ENCODE peak calls at places on chromosomes 16 and 17, in six cellular contexts. One of them, this sample, is unnamed.

GRCh38 chr17:75412455-75413317 is 7.2 kb upstream of the GRB2 start:
- DNase-seq in A549: peak; percentile 75
- DNase-seq in DND-41: peak; percentile 82
- DNase-seq in fibroblast of mammary gland: peak; percentile 67
- DNase-seq in glutamatergic neuron: peak; percentile 71
- DNase-seq in fibroblast of pulmonary artery: peak; percentile 81
- DNase-seq in this sample: no peak

GRCh38 chr17:42130310-42130936 is 7.8 kb downstream of the HSPB9 start:
- DNase-seq in glutamatergic neuron: no peak
- DNase-seq in A549: no peak
- DNase-seq in DND-41: no peak
- DNase-seq in fibroblast of mammary gland: no peak
- DNase-seq in fibroblast of pulmonary artery: no peak
- DNase-seq in this sample: no peak

GRCh38 chr16:68281368-68282063 is 17.2 kb downstream of the SLC7A6 start:
- DNase-seq in fibroblast of mammary gland: no peak
- DNase-seq in A549: no peak
- DNase-seq in glutamatergic neuron: no peak
- DNase-seq in DND-41: peak; percentile 53
- DNase-seq in fibroblast of pulmonary artery: no peak
- DNase-seq in this sample: no peak

GRCh38 chr16:68272501-68273209 is 8.3 kb downstream of the SLC7A6 start:
- DNase-seq in fibroblast of mammary gland: no peak
- DNase-seq in glutamatergic neuron: no peak
- DNase-seq in fibroblast of pulmonary artery: no peak
- DNase-seq in DND-41: no peak
- DNase-seq in A549: no peak
- DNase-seq in this sample: no peak

GRCh38 chr16:8194795-8195194 is 395.5 kb downstream of the TMEM114 start:
- DNase-seq in A549: peak; percentile 13
- DNase-seq in DND-41: no peak
- DNase-seq in fibroblast of mammary gland: no peak
- DNase-seq in fibroblast of pulmonary artery: no peak
- DNase-seq in glutamatergic neuron: peak; percentile 59
- DNase-seq in this sample: no peak

GRCh38 chr17:78351449-78352006 is 8.3 kb downstream of the SOCS3 start:
- DNase-seq in fibroblast of mammary gland: peak; percentile 98
- DNase-seq in DND-41: no peak
- DNase-seq in glutamatergic neuron: peak; percentile 35
- DNase-seq in fibroblast of pulmonary artery: peak; percentile 100
- DNase-seq in A549: peak; percentile 86
- DNase-seq in this sample: no peak

GRCh38 chr16:54282202-54282922 is 4.2 kb downstream of the IRX3 start:
- DNase-seq in fibroblast of pulmonary artery: peak; percentile 37
- DNase-seq in A549: peak; percentile 45
- DNase-seq in glutamatergic neuron: peak; percentile 75
- DNase-seq in fibroblast of mammary gland: peak; percentile 29
- DNase-seq in DND-41: peak; percentile 65
- DNase-seq in this sample: no peak

GRCh38 chr16:84503751-84504395 is 586 bp downstream of the MEAK7 start:
- DNase-seq in fibroblast of mammary gland: peak; percentile 43
- DNase-seq in A549: peak; percentile 31
- DNase-seq in glutamatergic neuron: no peak
- DNase-seq in DND-41: no peak
- DNase-seq in fibroblast of pulmonary artery: no peak
- DNase-seq in this sample: peak; percentile 46

GRCh38 chr16:28925386-28926228 is 569 bp upstream of the RABEP2 start:
- DNase-seq in fibroblast of pulmonary artery: peak; percentile 69
- DNase-seq in A549: peak; percentile 84
- DNase-seq in fibroblast of mammary gland: peak; percentile 77
- DNase-seq in DND-41: peak; percentile 89
- DNase-seq in glutamatergic neuron: peak; percentile 87
- DNase-seq in this sample: no peak

GRCh38 chr17:17462048-17462824 is 14.6 kb upstream of the MED9 start:
- DNase-seq in A549: no peak
- DNase-seq in DND-41: no peak
- DNase-seq in fibroblast of pulmonary artery: no peak
- DNase-seq in fibroblast of mammary gland: peak; percentile 19
- DNase-seq in glutamatergic neuron: no peak
- DNase-seq in this sample: no peak

GRCh38 chr17:35809855-35810461 is 674 bp downstream of the TAF15 start:
- DNase-seq in fibroblast of pulmonary artery: no peak
- DNase-seq in DND-41: no peak
- DNase-seq in glutamatergic neuron: no peak
- DNase-seq in A549: no peak
- DNase-seq in fibroblast of mammary gland: peak; percentile 36
- DNase-seq in this sample: no peak

GRCh38 chr17:44205962-44206824 is 6.5 kb upstream of the ATXN7L3 start:
- DNase-seq in fibroblast of mammary gland: no peak
- DNase-seq in fibroblast of pulmonary artery: no peak
- DNase-seq in DND-41: no peak
- DNase-seq in A549: peak; percentile 51
- DNase-seq in glutamatergic neuron: no peak
- DNase-seq in this sample: no peak

GRCh38 chr17:77089118-77089477 is 51.7 kb upstream of the SEC14L1 start:
- DNase-seq in glutamatergic neuron: no peak
- DNase-seq in A549: no peak
- DNase-seq in fibroblast of pulmonary artery: no peak
- DNase-seq in DND-41: no peak
- DNase-seq in fibroblast of mammary gland: no peak
- DNase-seq in this sample: no peak

GRCh38 chr16:71201054-71201453 is 29.5 kb downstream of the HYDIN start:
- DNase-seq in fibroblast of pulmonary artery: no peak
- DNase-seq in fibroblast of mammary gland: no peak
- DNase-seq in DND-41: no peak
- DNase-seq in glutamatergic neuron: no peak
- DNase-seq in A549: no peak
- DNase-seq in this sample: no peak

GRCh38 chr17:27246537-27246936 is 47.4 kb upstream of the WSB1 start:
- DNase-seq in glutamatergic neuron: no peak
- DNase-seq in fibroblast of mammary gland: no peak
- DNase-seq in DND-41: no peak
- DNase-seq in A549: no peak
- DNase-seq in fibroblast of pulmonary artery: no peak
- DNase-seq in this sample: no peak

GRCh38 chr16:13543850-13544249 is 376.1 kb upstream of the ERCC4 start:
- DNase-seq in fibroblast of mammary gland: no peak
- DNase-seq in DND-41: no peak
- DNase-seq in A549: no peak
- DNase-seq in fibroblast of pulmonary artery: no peak
- DNase-seq in glutamatergic neuron: no peak
- DNase-seq in this sample: no peak

GRCh38 chr17:66716236-66717026 is 118.5 kb upstream of the CACNG5 start:
- DNase-seq in A549: peak; percentile 22
- DNase-seq in fibroblast of pulmonary artery: peak; percentile 29
- DNase-seq in DND-41: no peak
- DNase-seq in fibroblast of mammary gland: peak; percentile 21
- DNase-seq in glutamatergic neuron: peak; percentile 55
- DNase-seq in this sample: no peak

GRCh38 chr16:57753448-57754353 is 18.1 kb downstream of the KATNB1 start:
- DNase-seq in A549: no peak
- DNase-seq in glutamatergic neuron: no peak
- DNase-seq in fibroblast of pulmonary artery: no peak
- DNase-seq in fibroblast of mammary gland: no peak
- DNase-seq in DND-41: no peak
- DNase-seq in this sample: peak; percentile 91

GRCh38 chr17:76124582-76125390 is 16.3 kb downstream of the FOXJ1 start:
- DNase-seq in A549: peak; percentile 66
- DNase-seq in fibroblast of mammary gland: peak; percentile 14
- DNase-seq in DND-41: no peak
- DNase-seq in glutamatergic neuron: no peak
- DNase-seq in fibroblast of pulmonary artery: peak; percentile 21
- DNase-seq in this sample: no peak

GRCh38 chr17:77724876-77725615 is 233.5 kb upstream of the TNRC6C start:
- DNase-seq in fibroblast of pulmonary artery: no peak
- DNase-seq in glutamatergic neuron: no peak
- DNase-seq in fibroblast of mammary gland: no peak
- DNase-seq in DND-41: peak; percentile 16
- DNase-seq in A549: no peak
- DNase-seq in this sample: no peak

GRCh38 chr16:11114366-11115164 is 141.4 kb downstream of the SOCS1 start:
- DNase-seq in fibroblast of mammary gland: no peak
- DNase-seq in fibroblast of pulmonary artery: no peak
- DNase-seq in glutamatergic neuron: no peak
- DNase-seq in A549: no peak
- DNase-seq in DND-41: peak; percentile 87
- DNase-seq in this sample: no peak

GRCh38 chr16:11109551-11109950 is 146.5 kb downstream of the SOCS1 start:
- DNase-seq in DND-41: no peak
- DNase-seq in A549: no peak
- DNase-seq in fibroblast of pulmonary artery: no peak
- DNase-seq in fibroblast of mammary gland: no peak
- DNase-seq in glutamatergic neuron: no peak
- DNase-seq in this sample: no peak

GRCh38 chr16:11111166-11111565 is 144.8 kb downstream of the SOCS1 start:
- DNase-seq in fibroblast of pulmonary artery: no peak
- DNase-seq in glutamatergic neuron: no peak
- DNase-seq in fibroblast of mammary gland: no peak
- DNase-seq in DND-41: no peak
- DNase-seq in A549: no peak
- DNase-seq in this sample: peak; percentile 12

GRCh38 chr16:11111891-11112634 is 143.9 kb downstream of the SOCS1 start:
- DNase-seq in glutamatergic neuron: no peak
- DNase-seq in fibroblast of mammary gland: no peak
- DNase-seq in DND-41: no peak
- DNase-seq in A549: no peak
- DNase-seq in fibroblast of pulmonary artery: no peak
- DNase-seq in this sample: no peak

DNA sequence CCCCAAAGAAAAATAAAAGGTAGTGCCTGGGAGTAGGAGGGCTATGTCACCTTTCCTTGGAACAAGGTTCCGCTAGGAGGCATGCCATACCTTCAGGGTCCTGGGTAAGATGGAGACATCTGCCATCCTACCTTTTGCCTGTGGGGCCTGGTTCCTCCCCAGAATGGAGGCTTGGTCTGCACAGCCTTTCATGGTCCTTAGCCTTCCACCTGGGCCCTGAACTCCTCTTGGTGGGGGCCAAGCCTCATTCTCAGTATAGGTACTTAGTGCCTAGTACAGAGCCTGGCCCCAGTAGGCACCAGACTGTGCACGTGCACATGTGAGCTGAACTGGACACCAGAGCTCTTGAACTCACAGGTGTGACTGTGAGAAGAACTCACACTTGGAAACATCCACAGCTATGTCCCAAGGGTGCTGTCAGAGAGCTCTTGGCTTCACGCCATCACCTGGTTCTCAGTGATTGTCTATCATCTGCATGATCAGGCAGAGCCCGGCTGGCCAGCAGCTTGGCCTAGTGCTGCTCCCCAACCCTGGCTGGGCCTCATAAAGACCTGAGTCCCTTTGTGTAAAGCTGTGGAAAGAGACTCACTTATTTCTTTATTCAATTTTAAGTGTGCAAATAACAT is 143.2 kb downstream of the SOCS1 start:
- DNase-seq in DND-41: peak; percentile 57
- DNase-seq in glutamatergic neuron: no peak
- DNase-seq in fibroblast of mammary gland: no peak
- DNase-seq in fibroblast of pulmonary artery: no peak
- DNase-seq in A549: no peak
- DNase-seq in this sample: no peak
- TF ChIP-seq CTCF in DND-41: no peak
- TF ChIP-seq CTCF in glutamatergic neuron: no peak
- TF ChIP-seq CTCF in fibroblast of mammary gland: no peak
- TF ChIP-seq CTCF in fibroblast of pulmonary artery: no peak
- TF ChIP-seq CTCF in A549: no peak
- TF ChIP-seq CTCF in this sample: no peak

DNA sequence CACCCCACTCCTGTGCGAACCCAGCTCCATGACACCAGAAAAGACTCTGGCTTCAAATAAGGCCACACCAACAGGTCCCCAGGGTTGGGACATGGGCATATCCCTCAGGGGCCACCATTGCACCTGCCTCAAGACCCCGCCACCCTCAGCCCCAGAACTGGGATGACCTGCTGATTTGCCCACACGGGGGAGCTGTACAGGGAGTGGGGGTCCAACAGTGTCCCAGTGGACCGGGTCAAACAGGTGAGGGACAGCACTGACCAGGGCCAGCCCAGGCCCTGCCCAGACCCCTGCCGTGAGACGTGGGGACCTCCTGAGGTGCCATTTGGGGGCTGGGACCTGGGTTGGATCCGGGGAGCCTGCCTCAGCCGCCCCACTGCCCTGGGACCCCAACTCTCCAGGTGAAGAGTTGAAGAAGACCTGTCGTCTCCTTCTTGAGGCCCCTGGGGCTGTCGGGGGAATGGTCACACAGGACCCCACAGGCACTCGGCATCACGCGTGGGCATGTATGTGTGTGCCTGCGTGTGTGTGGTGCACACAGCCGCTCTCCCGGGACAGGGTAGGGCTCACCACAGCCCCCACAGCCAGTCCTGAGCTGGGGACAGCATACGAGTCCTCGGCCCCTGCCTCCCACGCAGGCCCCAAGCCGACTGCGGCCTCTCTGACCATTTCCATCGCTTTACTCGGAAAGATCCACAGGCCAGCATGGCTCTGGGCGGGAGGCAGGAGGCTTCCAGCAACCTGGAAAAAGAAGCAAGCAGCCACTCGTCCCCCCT is 34.2 kb upstream of the ZNF469 start:
- DNase-seq in glutamatergic neuron: peak; percentile 19
- DNase-seq in fibroblast of pulmonary artery: no peak
- DNase-seq in DND-41: no peak
- DNase-seq in A549: no peak
- DNase-seq in fibroblast of mammary gland: no peak
- DNase-seq in this sample: peak; percentile 88
- TF ChIP-seq CTCF in glutamatergic neuron: no peak
- TF ChIP-seq CTCF in fibroblast of pulmonary artery: no peak
- TF ChIP-seq CTCF in DND-41: no peak
- TF ChIP-seq CTCF in A549: no peak
- TF ChIP-seq CTCF in fibroblast of mammary gland: no peak
- TF ChIP-seq CTCF in this sample: peak; percentile 14

GRCh38 chr16:25838724-25839186 is 147.0 kb downstream of the HS3ST4 start:
- DNase-seq in A549: peak; percentile 48
- DNase-seq in fibroblast of mammary gland: peak; percentile 59
- DNase-seq in DND-41: peak; percentile 27
- DNase-seq in glutamatergic neuron: no peak
- DNase-seq in fibroblast of pulmonary artery: peak; percentile 62
- DNase-seq in this sample: no peak
- TF ChIP-seq CTCF in A549: peak; percentile 66
- TF ChIP-seq CTCF in fibroblast of mammary gland: peak; percentile 61
- TF ChIP-seq CTCF in DND-41: peak; percentile 84
- TF ChIP-seq CTCF in glutamatergic neuron: peak; percentile 88
- TF ChIP-seq CTCF in fibroblast of pulmonary artery: peak; percentile 69
- TF ChIP-seq CTCF in this sample: peak; percentile 89

GRCh38 chr17:81961087-81961514 is at the start of gene NOTUM:
- DNase-seq in fibroblast of pulmonary artery: peak; percentile 22
- DNase-seq in fibroblast of mammary gland: no peak
- DNase-seq in A549: no peak
- DNase-seq in DND-41: peak; percentile 45
- DNase-seq in glutamatergic neuron: peak; percentile 68
- DNase-seq in this sample: no peak

GRCh38 chr17:81960130-81960958 is 643 bp downstream of the NOTUM start:
- DNase-seq in DND-41: no peak
- DNase-seq in fibroblast of pulmonary artery: no peak
- DNase-seq in fibroblast of mammary gland: no peak
- DNase-seq in A549: peak; percentile 53
- DNase-seq in glutamatergic neuron: no peak
- DNase-seq in this sample: no peak

GRCh38 chr17:81961554-81962498 is 839 bp upstream of the NOTUM start:
- DNase-seq in A549: no peak
- DNase-seq in DND-41: no peak
- DNase-seq in glutamatergic neuron: no peak
- DNase-seq in fibroblast of mammary gland: no peak
- DNase-seq in fibroblast of pulmonary artery: no peak
- DNase-seq in this sample: no peak

GRCh38 chr17:81964081-81964849 is 3.3 kb upstream of the NOTUM start:
- DNase-seq in DND-41: no peak
- DNase-seq in fibroblast of mammary gland: no peak
- DNase-seq in A549: no peak
- DNase-seq in glutamatergic neuron: no peak
- DNase-seq in fibroblast of pulmonary artery: no peak
- DNase-seq in this sample: no peak

GRCh38 chr17:81962499-81963441 is 1.8 kb upstream of the NOTUM start:
- DNase-seq in A549: no peak
- DNase-seq in DND-41: no peak
- DNase-seq in fibroblast of pulmonary artery: no peak
- DNase-seq in glutamatergic neuron: no peak
- DNase-seq in fibroblast of mammary gland: no peak
- DNase-seq in this sample: no peak
- TF ChIP-seq CTCF in A549: no peak
- TF ChIP-seq CTCF in DND-41: no peak
- TF ChIP-seq CTCF in fibroblast of pulmonary artery: no peak
- TF ChIP-seq CTCF in glutamatergic neuron: no peak
- TF ChIP-seq CTCF in fibroblast of mammary gland: no peak
- TF ChIP-seq CTCF in this sample: no peak